ENCODE peak calls at places on chromosomes 11 and 22, in eight cellular contexts. One of them, this sample, is unnamed.
A peak's percentile ranks its signal among the peaks of the same experiment; 100 is the strongest.

GRCh38 chr11:69640995-69641581 is at the start of gene CCND1:
- DNase-seq in GM23248: peak; percentile 96
- DNase-seq in OCI-LY7: peak; percentile 13
- DNase-seq in cardiac muscle cell: peak; percentile 88
- DNase-seq in IMR-90: peak; percentile 94
- DNase-seq in dorsolateral prefrontal cortex: no peak
- DNase-seq in CD8-positive, alpha-beta T cell: no peak
- DNase-seq in right cardiac atrium: peak; percentile 75
- DNase-seq in this sample: peak; percentile 85

GRCh38 chr11:19844012-19844411 is 131.4 kb downstream of the NAV2 start:
- DNase-seq in CD8-positive, alpha-beta T cell: no peak
- DNase-seq in GM23248: no peak
- DNase-seq in OCI-LY7: no peak
- DNase-seq in dorsolateral prefrontal cortex: no peak
- DNase-seq in IMR-90: no peak
- DNase-seq in right cardiac atrium: no peak
- DNase-seq in cardiac muscle cell: no peak
- DNase-seq in this sample: no peak

GRCh38 chr11:68989936-68990606 is 9.3 kb upstream of the MRGPRD start:
- DNase-seq in IMR-90: no peak
- DNase-seq in GM23248: no peak
- DNase-seq in cardiac muscle cell: no peak
- DNase-seq in right cardiac atrium: no peak
- DNase-seq in CD8-positive, alpha-beta T cell: no peak
- DNase-seq in OCI-LY7: no peak
- DNase-seq in dorsolateral prefrontal cortex: peak; percentile 6
- DNase-seq in this sample: no peak

GRCh38 chr11:108135845-108136599 is 14.7 kb downstream of the ACAT1 start:
- DNase-seq in OCI-LY7: peak; percentile 57
- DNase-seq in cardiac muscle cell: no peak
- DNase-seq in GM23248: peak; percentile 56
- DNase-seq in IMR-90: peak; percentile 10
- DNase-seq in dorsolateral prefrontal cortex: no peak
- DNase-seq in CD8-positive, alpha-beta T cell: no peak
- DNase-seq in right cardiac atrium: no peak
- DNase-seq in this sample: peak; percentile 10

GRCh38 chr11:3149852-3150188 is 15.3 kb downstream of the OSBPL5 start:
- DNase-seq in CD8-positive, alpha-beta T cell: no peak
- DNase-seq in dorsolateral prefrontal cortex: no peak
- DNase-seq in GM23248: no peak
- DNase-seq in cardiac muscle cell: no peak
- DNase-seq in OCI-LY7: no peak
- DNase-seq in right cardiac atrium: no peak
- DNase-seq in IMR-90: no peak
- DNase-seq in this sample: peak; percentile 18

GRCh38 chr11:88250566-88251080 is 75.4 kb upstream of the RAB38 start:
- DNase-seq in CD8-positive, alpha-beta T cell: no peak
- DNase-seq in IMR-90: no peak
- DNase-seq in cardiac muscle cell: no peak
- DNase-seq in right cardiac atrium: no peak
- DNase-seq in GM23248: no peak
- DNase-seq in dorsolateral prefrontal cortex: no peak
- DNase-seq in OCI-LY7: no peak
- DNase-seq in this sample: no peak

GRCh38 chr11:35487532-35488078 is 37.8 kb downstream of the PAMR1 start:
- DNase-seq in cardiac muscle cell: peak; percentile 62
- DNase-seq in OCI-LY7: peak; percentile 2
- DNase-seq in GM23248: peak; percentile 65
- DNase-seq in dorsolateral prefrontal cortex: no peak
- DNase-seq in right cardiac atrium: no peak
- DNase-seq in CD8-positive, alpha-beta T cell: no peak
- DNase-seq in IMR-90: peak; percentile 82
- DNase-seq in this sample: no peak

GRCh38 chr11:124834526-124835190 is 30.6 kb upstream of the ROBO3 start:
- DNase-seq in OCI-LY7: no peak
- DNase-seq in dorsolateral prefrontal cortex: no peak
- DNase-seq in CD8-positive, alpha-beta T cell: no peak
- DNase-seq in GM23248: no peak
- DNase-seq in right cardiac atrium: no peak
- DNase-seq in IMR-90: no peak
- DNase-seq in cardiac muscle cell: no peak
- DNase-seq in this sample: peak; percentile 34

GRCh38 chr11:115469361-115469760 is 34.9 kb downstream of the CADM1 start:
- DNase-seq in cardiac muscle cell: no peak
- DNase-seq in dorsolateral prefrontal cortex: no peak
- DNase-seq in OCI-LY7: peak; percentile 94
- DNase-seq in right cardiac atrium: no peak
- DNase-seq in GM23248: no peak
- DNase-seq in CD8-positive, alpha-beta T cell: no peak
- DNase-seq in IMR-90: no peak
- DNase-seq in this sample: no peak

GRCh38 chr22:36577019-36577418 is 48.1 kb upstream of the EIF3D start:
- DNase-seq in IMR-90: peak; percentile 91
- DNase-seq in OCI-LY7: no peak
- DNase-seq in dorsolateral prefrontal cortex: no peak
- DNase-seq in CD8-positive, alpha-beta T cell: no peak
- DNase-seq in GM23248: peak; percentile 93
- DNase-seq in right cardiac atrium: no peak
- DNase-seq in cardiac muscle cell: no peak
- DNase-seq in this sample: no peak

GRCh38 chr11:3755151-3755550 is 42.2 kb downstream of the NUP98 start:
- DNase-seq in cardiac muscle cell: no peak
- DNase-seq in IMR-90: no peak
- DNase-seq in CD8-positive, alpha-beta T cell: no peak
- DNase-seq in dorsolateral prefrontal cortex: no peak
- DNase-seq in right cardiac atrium: no peak
- DNase-seq in OCI-LY7: no peak
- DNase-seq in GM23248: no peak
- DNase-seq in this sample: no peak

GRCh38 chr11:44538375-44539054 is 26.9 kb upstream of the CD82 start:
- DNase-seq in cardiac muscle cell: peak; percentile 85
- DNase-seq in dorsolateral prefrontal cortex: peak; percentile 87
- DNase-seq in IMR-90: peak; percentile 56
- DNase-seq in CD8-positive, alpha-beta T cell: peak; percentile 55
- DNase-seq in GM23248: peak; percentile 81
- DNase-seq in OCI-LY7: peak; percentile 65
- DNase-seq in right cardiac atrium: peak; percentile 76
- DNase-seq in this sample: peak; percentile 70

GRCh38 chr11:41613321-41613720 is 153.9 kb upstream of the LRRC4C start:
- DNase-seq in GM23248: peak; percentile 0
- DNase-seq in cardiac muscle cell: no peak
- DNase-seq in IMR-90: no peak
- DNase-seq in dorsolateral prefrontal cortex: no peak
- DNase-seq in OCI-LY7: no peak
- DNase-seq in CD8-positive, alpha-beta T cell: no peak
- DNase-seq in right cardiac atrium: no peak
- DNase-seq in this sample: no peak

GRCh38 chr11:91871791-91872190 is 352.8 kb upstream of the FAT3 start:
- DNase-seq in dorsolateral prefrontal cortex: no peak
- DNase-seq in CD8-positive, alpha-beta T cell: no peak
- DNase-seq in cardiac muscle cell: no peak
- DNase-seq in IMR-90: no peak
- DNase-seq in right cardiac atrium: no peak
- DNase-seq in OCI-LY7: no peak
- DNase-seq in GM23248: no peak
- DNase-seq in this sample: peak; percentile 5

GRCh38 chr11:96050435-96051182 is 126.7 kb upstream of the MTMR2 start:
- DNase-seq in right cardiac atrium: no peak
- DNase-seq in GM23248: peak; percentile 58
- DNase-seq in cardiac muscle cell: peak; percentile 38
- DNase-seq in CD8-positive, alpha-beta T cell: no peak
- DNase-seq in OCI-LY7: no peak
- DNase-seq in IMR-90: peak; percentile 86
- DNase-seq in dorsolateral prefrontal cortex: no peak
- DNase-seq in this sample: peak; percentile 37

GRCh38 chr11:103281301-103281700 is 172.1 kb downstream of the DYNC2H1 start:
- DNase-seq in dorsolateral prefrontal cortex: no peak
- DNase-seq in GM23248: peak; percentile 38
- DNase-seq in cardiac muscle cell: no peak
- DNase-seq in right cardiac atrium: no peak
- DNase-seq in OCI-LY7: no peak
- DNase-seq in IMR-90: peak; percentile 31
- DNase-seq in CD8-positive, alpha-beta T cell: no peak
- DNase-seq in this sample: no peak

GRCh38 chr11:831951-832528 is 712 bp upstream of the CD151 start:
- DNase-seq in OCI-LY7: no peak
- DNase-seq in IMR-90: no peak
- DNase-seq in dorsolateral prefrontal cortex: no peak
- DNase-seq in cardiac muscle cell: no peak
- DNase-seq in GM23248: no peak
- DNase-seq in right cardiac atrium: no peak
- DNase-seq in CD8-positive, alpha-beta T cell: no peak
- DNase-seq in this sample: no peak
- H3K27ac ChIP-seq in OCI-LY7: no peak overlapping the region
- H3K27ac ChIP-seq in IMR-90: peak overlapping the region; percentile 86
- H3K27ac ChIP-seq in dorsolateral prefrontal cortex: no peak overlapping the region
- H3K27ac ChIP-seq in cardiac muscle cell: no peak overlapping the region
- H3K27ac ChIP-seq in GM23248: peak overlapping the region; percentile 20
- H3K27ac ChIP-seq in right cardiac atrium: peak overlapping the region; percentile 37
- H3K27ac ChIP-seq in CD8-positive, alpha-beta T cell: no peak overlapping the region
- H3K27ac ChIP-seq in this sample: no peak overlapping the region

GRCh38 chr22:38927033-38927789 is 30.2 kb upstream of the APOBEC3A start:
- DNase-seq in GM23248: peak; percentile 74
- DNase-seq in right cardiac atrium: peak; percentile 70
- DNase-seq in dorsolateral prefrontal cortex: peak; percentile 86
- DNase-seq in cardiac muscle cell: peak; percentile 84
- DNase-seq in OCI-LY7: no peak
- DNase-seq in CD8-positive, alpha-beta T cell: peak; percentile 18
- DNase-seq in IMR-90: peak; percentile 37
- DNase-seq in this sample: peak; percentile 69

GRCh38 chr22:38921801-38922200 is 35.6 kb upstream of the APOBEC3A start:
- DNase-seq in cardiac muscle cell: no peak
- DNase-seq in right cardiac atrium: no peak
- DNase-seq in OCI-LY7: no peak
- DNase-seq in IMR-90: no peak
- DNase-seq in CD8-positive, alpha-beta T cell: no peak
- DNase-seq in GM23248: no peak
- DNase-seq in dorsolateral prefrontal cortex: no peak
- DNase-seq in this sample: peak; percentile 33

GRCh38 chr22:38924197-38924952 is 33.0 kb upstream of the APOBEC3A start:
- DNase-seq in dorsolateral prefrontal cortex: no peak
- DNase-seq in GM23248: peak; percentile 89
- DNase-seq in IMR-90: peak; percentile 90
- DNase-seq in right cardiac atrium: peak; percentile 85
- DNase-seq in OCI-LY7: no peak
- DNase-seq in CD8-positive, alpha-beta T cell: no peak
- DNase-seq in cardiac muscle cell: peak; percentile 17
- DNase-seq in this sample: peak; percentile 93

GRCh38 chr22:38923463-38924196 is 33.8 kb upstream of the APOBEC3A start:
- DNase-seq in right cardiac atrium: peak; percentile 79
- DNase-seq in IMR-90: peak; percentile 85
- DNase-seq in dorsolateral prefrontal cortex: peak; percentile 91
- DNase-seq in CD8-positive, alpha-beta T cell: no peak
- DNase-seq in OCI-LY7: no peak
- DNase-seq in cardiac muscle cell: peak; percentile 28
- DNase-seq in GM23248: peak; percentile 65
- DNase-seq in this sample: peak; percentile 72

DNA sequence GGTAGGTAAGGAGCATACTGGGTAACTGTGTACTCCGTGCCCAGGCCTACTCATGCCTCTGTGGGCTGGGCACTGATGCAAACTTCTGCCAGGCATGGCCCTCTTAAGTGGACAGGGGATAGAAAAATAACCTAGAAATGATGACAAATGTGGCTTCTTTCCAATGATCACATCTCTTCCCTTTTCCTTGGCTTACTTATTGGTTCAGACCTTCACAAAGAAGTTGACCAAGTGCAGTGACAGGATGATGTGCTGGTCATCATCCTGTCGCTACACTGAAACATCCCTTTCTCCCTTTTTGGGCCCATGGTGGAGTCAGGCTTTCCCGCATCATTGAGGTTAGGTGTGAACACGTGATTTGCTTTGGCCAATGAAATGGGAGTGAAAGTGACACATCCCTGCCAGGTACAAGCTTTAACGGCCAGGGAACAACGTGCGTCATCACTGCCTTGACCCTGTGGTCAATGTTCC is 31.8 kb upstream of the APOBEC3A start:
- DNase-seq in CD8-positive, alpha-beta T cell: no peak
- DNase-seq in right cardiac atrium: no peak
- DNase-seq in OCI-LY7: no peak
- DNase-seq in cardiac muscle cell: no peak
- DNase-seq in IMR-90: peak; percentile 30
- DNase-seq in dorsolateral prefrontal cortex: no peak
- DNase-seq in GM23248: peak; percentile 32
- DNase-seq in this sample: no peak
- H3K27ac ChIP-seq in CD8-positive, alpha-beta T cell: no peak overlapping the region
- H3K27ac ChIP-seq in right cardiac atrium: no peak overlapping the region
- H3K27ac ChIP-seq in OCI-LY7: no peak overlapping the region
- H3K27ac ChIP-seq in cardiac muscle cell: no peak overlapping the region
- H3K27ac ChIP-seq in IMR-90: no peak overlapping the region
- H3K27ac ChIP-seq in dorsolateral prefrontal cortex: no peak overlapping the region
- H3K27ac ChIP-seq in GM23248: no peak overlapping the region
- H3K27ac ChIP-seq in this sample: no peak overlapping the region

GRCh38 chr22:42500164-42500835 is 19.3 kb downstream of the RRP7A start:
- DNase-seq in dorsolateral prefrontal cortex: peak; percentile 89
- DNase-seq in OCI-LY7: peak; percentile 90
- DNase-seq in IMR-90: peak; percentile 35
- DNase-seq in right cardiac atrium: peak; percentile 86
- DNase-seq in cardiac muscle cell: peak; percentile 71
- DNase-seq in GM23248: peak; percentile 84
- DNase-seq in CD8-positive, alpha-beta T cell: peak; percentile 67
- DNase-seq in this sample: peak; percentile 89

GRCh38 chr22:42500836-42501179 is 18.8 kb downstream of the RRP7A start:
- DNase-seq in OCI-LY7: no peak
- DNase-seq in CD8-positive, alpha-beta T cell: no peak
- DNase-seq in cardiac muscle cell: no peak
- DNase-seq in dorsolateral prefrontal cortex: no peak
- DNase-seq in GM23248: no peak
- DNase-seq in IMR-90: no peak
- DNase-seq in right cardiac atrium: peak; percentile 37
- DNase-seq in this sample: no peak
- H3K27ac ChIP-seq in OCI-LY7: no peak overlapping the region
- H3K27ac ChIP-seq in CD8-positive, alpha-beta T cell: no peak overlapping the region
- H3K27ac ChIP-seq in cardiac muscle cell: no peak overlapping the region
- H3K27ac ChIP-seq in dorsolateral prefrontal cortex: no peak overlapping the region
- H3K27ac ChIP-seq in GM23248: no peak overlapping the region
- H3K27ac ChIP-seq in IMR-90: no peak overlapping the region
- H3K27ac ChIP-seq in right cardiac atrium: no peak overlapping the region
- H3K27ac ChIP-seq in this sample: no peak overlapping the region

DNA sequence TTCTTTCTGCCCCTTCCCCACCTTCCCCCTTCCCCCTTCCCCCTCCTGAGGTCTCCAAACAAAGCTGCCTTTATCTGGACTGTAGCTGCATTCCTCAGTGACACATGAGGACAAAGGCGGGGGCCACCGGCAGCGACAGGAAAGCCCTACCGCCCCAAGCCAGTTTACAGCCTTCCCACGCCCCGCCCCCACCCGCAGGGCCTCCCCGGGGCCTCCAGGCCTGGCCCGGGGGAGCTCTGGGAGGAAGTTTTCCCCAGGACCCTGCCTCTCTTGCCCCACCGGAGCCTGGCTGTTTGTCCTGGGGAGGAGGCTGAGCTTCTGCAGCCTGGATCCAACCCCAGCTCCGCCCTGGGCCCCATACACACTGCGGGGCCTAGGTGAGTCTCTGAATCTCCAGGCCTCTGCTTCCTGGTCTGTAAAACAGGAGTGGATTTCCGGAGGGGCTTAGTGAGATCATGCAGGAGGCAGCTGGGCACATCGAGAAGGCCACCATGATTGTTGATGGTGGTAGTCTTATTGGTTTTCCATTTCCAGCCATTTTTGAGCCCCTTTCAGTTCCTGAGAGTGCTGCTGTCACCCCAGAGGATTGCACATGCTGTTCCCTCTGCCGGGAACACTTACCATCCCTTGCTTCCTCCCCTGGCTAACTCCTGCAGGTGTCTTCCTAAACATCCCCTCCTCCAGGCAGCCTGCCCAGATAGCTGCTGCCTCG is 130.7 kb downstream of the MN1 start:
- DNase-seq in dorsolateral prefrontal cortex: no peak
- DNase-seq in right cardiac atrium: peak; percentile 73
- DNase-seq in GM23248: peak; percentile 21
- DNase-seq in CD8-positive, alpha-beta T cell: no peak
- DNase-seq in IMR-90: no peak
- DNase-seq in cardiac muscle cell: peak; percentile 94
- DNase-seq in OCI-LY7: no peak
- DNase-seq in this sample: peak; percentile 16
- H3K27ac ChIP-seq in dorsolateral prefrontal cortex: no peak overlapping the region
- H3K27ac ChIP-seq in right cardiac atrium: peak overlapping the region; percentile 82
- H3K27ac ChIP-seq in GM23248: no peak overlapping the region
- H3K27ac ChIP-seq in CD8-positive, alpha-beta T cell: no peak overlapping the region
- H3K27ac ChIP-seq in IMR-90: no peak overlapping the region
- H3K27ac ChIP-seq in cardiac muscle cell: peak overlapping the region; percentile 99
- H3K27ac ChIP-seq in OCI-LY7: no peak overlapping the region
- H3K27ac ChIP-seq in this sample: no peak overlapping the region

This sample was measured in small intestine.